ENCODE peak calls at places on chromosomes 13 and 19, in four cellular contexts. W is fibroblast of pulmonary artery, G is upper lobe of right lung, R is pancreas. E is an unnamed sample.

GRCh38 chr13:27965343-27965739 is 3.8 kb downstream of the CDX2 start:
- DNase-seq in W (no peak), G (no peak), R (no peak), E (no peak)

GRCh38 chr13:90532861-90533260 is 814.6 kb upstream of the MIR17HG start:
- DNase-seq in W (no peak), G (no peak), R (no peak), E (no peak)

GRCh38 chr19:53600217-53600616 is 31.6 kb upstream of the DPRX start:
- DNase-seq in W (no peak), G (no peak), R (no peak), E (no peak)

GRCh38 chr13:101626925-101627555 is 174.6 kb downstream of the ITGBL1 start:
- DNase-seq in W (no peak), G (no peak), R (no peak), E (peak)

GRCh38 chr13:110163020-110163658 is 143.8 kb downstream of the COL4A1 start:
- DNase-seq in W (no peak), G (no peak), R (no peak), E (no peak)

GRCh38 chr13:110388141-110388943 is 81.3 kb downstream of the COL4A2 start:
- DNase-seq in W (peak), G (no peak), R (no peak), E (no peak)

GRCh38 chr13:30804474-30804873 is 69.1 kb downstream of the ALOX5AP start:
- DNase-seq in W (no peak), G (no peak), R (no peak), E (no peak)

GRCh38 chr19:42288881-42289555 is 12.9 kb upstream of the PRR19 start:
- DNase-seq in W (no peak), G (no peak), R (no peak), E (no peak)

GRCh38 chr13:76462003-76462402 is 424.2 kb downstream of the KCTD12 start:
- DNase-seq in W (no peak), G (no peak), R (no peak), E (no peak)

GRCh38 chr19:50242586-50242985 is 39.2 kb downstream of the MYH14 start:
- DNase-seq in W (no peak), G (no peak), R (no peak), E (no peak)

GRCh38 chr13:23500858-23501257 is 67.4 kb upstream of the SACS start:
- DNase-seq in W (peak), G (no peak), R (no peak), E (no peak)

DNA sequence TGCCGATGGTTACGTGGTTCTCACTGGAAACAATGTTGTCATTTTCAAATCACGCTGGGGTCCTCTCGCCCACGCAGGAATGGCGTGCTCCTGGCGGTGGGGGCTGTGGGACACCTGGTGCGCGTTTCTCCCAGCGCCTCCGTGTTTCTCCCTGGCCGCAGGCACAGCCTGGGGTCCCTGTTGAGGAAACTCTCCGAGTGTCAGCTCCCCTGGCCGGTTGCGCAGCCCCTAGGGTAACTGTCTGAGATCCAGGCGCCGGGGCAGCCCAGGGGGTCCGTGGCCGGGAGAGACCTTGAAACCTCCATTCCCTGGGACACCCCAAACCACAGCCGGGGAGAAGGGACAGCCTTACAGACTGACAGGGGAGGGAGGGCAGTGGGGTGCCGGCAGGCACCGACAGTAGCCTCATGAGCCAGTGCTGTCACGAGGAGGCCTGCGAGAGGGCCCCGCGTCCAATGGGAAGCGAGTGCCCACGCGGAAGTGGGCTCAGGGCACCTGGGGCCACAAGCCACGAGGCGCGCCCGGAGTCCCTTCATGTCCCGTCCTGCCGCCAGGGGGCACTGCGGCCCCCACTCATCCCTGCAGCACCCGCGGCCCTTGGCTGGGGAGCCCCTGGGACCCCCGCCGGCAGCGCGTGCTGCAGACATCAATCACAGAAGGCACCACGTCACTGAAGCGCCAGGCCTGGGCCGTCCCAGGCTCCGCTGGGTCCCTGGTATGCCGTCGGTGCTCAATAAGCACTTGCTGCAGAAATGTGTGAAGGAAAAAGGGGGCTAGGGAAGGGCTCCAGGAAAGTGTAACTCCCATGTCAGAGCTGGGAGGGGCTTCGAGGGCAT is 9.5 kb downstream of the ADAMTSL5 start:
- DNase-seq in W (peak), G (peak), R (peak), E (peak)
- TF ChIP-seq CTCF in W (peak), G (peak), R (peak), E (peak)

GRCh38 chr19:5229778-5230165 is 110.8 kb downstream of the PTPRS start:
- DNase-seq in W (no peak), G (no peak), R (peak), E (no peak)
- H3K4me3 ChIP-seq in W (no peak), G (no peak), R (no peak), E (no peak)

GRCh38 chr19:56623006-56623405 is 20.0 kb upstream of the SMIM17 start:
- DNase-seq in W (no peak), G (no peak), R (no peak), E (no peak)
- TF ChIP-seq CTCF in W (no peak), G (no peak), R (no peak), E (no peak)

DNA sequence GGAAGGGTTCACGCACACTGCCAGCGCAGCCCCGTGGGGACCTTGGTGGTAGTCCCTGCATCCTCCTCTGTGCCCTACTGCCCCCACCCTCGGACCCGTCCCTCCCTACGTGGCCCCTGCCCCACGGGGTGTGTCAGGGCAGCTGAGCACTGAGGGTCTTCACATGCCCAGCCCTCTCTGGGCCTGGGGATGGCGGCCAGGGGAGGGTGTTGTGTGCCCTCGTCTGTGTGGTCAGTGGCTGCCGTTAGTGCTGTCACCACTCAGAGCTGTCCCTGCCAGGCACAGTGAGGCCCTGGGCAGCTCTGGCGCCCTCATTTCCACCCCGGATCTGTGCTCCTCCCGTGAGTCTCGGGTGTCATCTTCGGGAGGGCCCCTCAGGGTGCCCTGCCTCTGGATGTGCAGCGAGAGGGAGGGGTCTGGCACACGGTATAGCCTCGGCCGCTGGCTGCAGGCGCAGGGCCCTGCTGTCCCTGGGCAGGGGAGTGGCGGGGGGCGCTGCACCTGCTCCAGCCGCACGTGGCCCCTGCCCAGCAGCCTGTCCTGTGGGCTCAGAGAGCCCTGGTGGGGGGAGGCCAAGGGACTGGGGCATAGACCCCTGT is 16.0 kb upstream of the GNA15 start:
- DNase-seq in W (no peak), G (no peak), R (peak), E (no peak)
- H3K4me3 ChIP-seq in W (no peak), G (no peak), R (no peak), E (no peak)

DNA sequence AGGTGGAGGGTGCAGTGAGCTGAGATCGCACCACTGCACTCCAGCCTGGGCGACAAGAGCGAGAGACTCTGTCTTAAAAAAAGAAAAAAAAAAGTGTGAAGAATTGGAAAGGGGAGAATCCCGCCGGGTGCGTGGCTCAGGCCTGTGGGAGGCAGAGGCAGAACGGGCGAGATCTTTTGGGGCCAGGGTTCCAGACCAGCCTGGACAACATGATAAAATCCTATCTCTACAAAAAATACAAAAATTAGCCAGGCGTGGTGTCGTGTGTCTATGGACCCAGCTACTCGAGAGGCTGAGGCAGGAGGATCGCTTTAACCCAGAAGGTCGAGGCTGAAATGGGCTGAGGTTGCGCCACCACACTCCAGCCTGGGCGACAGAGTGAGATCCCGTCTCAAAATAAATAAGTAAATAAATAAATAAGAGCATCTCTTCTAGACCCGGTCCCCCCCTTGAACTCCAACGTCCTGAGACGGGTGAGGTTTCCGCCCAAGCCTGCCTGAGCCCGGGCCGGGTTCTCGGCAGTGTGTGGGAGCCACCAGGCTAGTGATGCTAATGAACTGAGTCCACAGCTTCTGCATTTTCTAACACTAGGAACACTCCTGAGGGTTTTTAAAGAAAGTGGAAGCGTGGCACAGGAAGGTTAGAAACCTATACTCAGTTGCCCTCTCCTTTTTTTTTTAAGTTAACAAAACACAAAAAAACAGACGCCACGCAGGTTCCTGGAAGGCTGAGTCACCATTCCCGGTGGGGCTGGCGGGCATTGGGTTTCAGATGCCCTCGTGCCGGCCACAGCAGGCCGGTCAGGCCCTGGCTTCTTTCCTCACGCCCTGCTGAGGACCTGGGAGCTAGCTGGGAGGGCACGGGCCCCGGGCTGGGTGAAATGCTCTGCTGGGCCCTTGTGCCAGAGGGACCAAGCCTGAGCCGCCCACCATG is 22.1 kb downstream of the GPX4 start:
- DNase-seq in W (no peak), G (no peak), R (no peak), E (no peak)
- TF ChIP-seq CTCF in W (no peak), G (no peak), R (no peak), E (no peak)

DNA sequence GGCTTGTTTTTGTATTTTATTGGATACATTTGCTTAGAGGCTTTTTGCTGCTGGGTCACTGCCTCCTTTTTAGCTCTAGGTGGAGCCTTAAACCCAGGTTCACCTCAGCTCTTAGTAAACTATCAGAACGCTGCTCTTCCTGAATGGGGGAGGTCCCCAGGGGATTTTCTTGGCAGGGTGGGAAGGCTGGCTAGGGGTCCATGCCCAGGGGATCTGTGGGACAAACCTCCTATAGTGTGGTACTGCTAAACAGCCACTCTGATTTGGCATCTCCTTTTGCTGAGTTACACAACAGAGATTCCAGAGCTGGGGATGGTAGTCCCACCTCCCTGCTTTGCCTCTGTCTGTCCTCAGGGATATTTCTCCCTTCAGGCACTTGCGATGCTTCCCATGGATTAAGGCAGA is 204.9 kb downstream of the ZIC5 start:
- DNase-seq in W (no peak), G (no peak), R (no peak), E (no peak)
- H3K4me3 ChIP-seq in W (no peak), G (no peak), R (no peak), E (no peak)

GRCh38 chr13:33109801-33110200 is 93.6 kb downstream of the KL start:
- DNase-seq in W (no peak), G (no peak), R (no peak), E (peak)
- TF ChIP-seq CTCF in W (peak), G (no peak), R (no peak), E (peak)

GRCh38 chr13:94568443-94568842 is 27.5 kb downstream of the TGDS start:
- DNase-seq in W (no peak), G (no peak), R (no peak), E (no peak)

DNA sequence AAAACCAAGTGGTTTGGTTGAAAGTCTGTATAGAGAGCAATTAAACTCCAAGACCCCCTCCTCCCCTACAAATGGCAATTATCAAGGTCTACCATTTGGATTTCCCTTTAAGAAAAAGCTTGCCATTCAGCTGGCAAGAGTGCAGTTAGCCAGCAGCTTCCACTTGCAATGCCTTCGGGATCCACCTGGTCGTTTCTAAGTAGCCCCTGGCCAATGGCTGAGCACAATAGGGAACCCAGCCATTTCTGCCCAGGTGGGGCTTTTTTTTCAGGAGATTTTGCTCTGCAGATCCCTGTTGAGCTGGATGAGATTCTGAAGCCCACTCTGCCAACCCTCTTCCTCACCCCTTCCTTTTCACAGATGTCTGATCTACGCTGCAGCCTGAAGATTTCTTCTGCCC is 26.3 kb downstream of the TGDS start:
- DNase-seq in W (no peak), G (no peak), R (no peak), E (no peak)
- H3K4me3 ChIP-seq in W (no peak), G (no peak), R (no peak), E (no peak)

E was measured in OCI-LY7.